ENCODE peak calls at places on chromosome 1, in ten cellular contexts. A is cardiac septum; B is activated CD4-positive, CD25-positive, alpha-beta regulatory T cell treated with anti-CD3 and anti-CD28 coated beads, Interleukin-2, amount 50 U/mL, for 16 hours; U is stimulated activated CD4-positive, alpha-beta T cell treated with anti-CD3 and anti-CD28 coated beads, TNF-alpha, amount 100 ng/mL, for 48 hours; L is GM12892; P is activated T-helper 1 cell treated with anti-CD3 and anti-CD28 coated beads, Interleukin-12 subunit alpha, Interleukin-12 subunit beta, Interleukin-2, Interleukin-4 antibody, amounts not matched to agents 30 ng/mL and 10 ng/mL and 1 ng/mL, durations not matched to agents 14 hours and 24 hours and 36 hours; R is dermis microvascular lymphatic vessel endothelial cell; G is AG09309; J is HAP-1; C is RPMI7951. X is an unnamed sample.

GRCh38 chr1:160884579-160884978 is 401 bp downstream of the ITLN1 start:
- DNase-seq in A (no peak), B (no peak), U (no peak), L (no peak), P (no peak), R (no peak), G (no peak), J (no peak), C (no peak), X (no peak)

GRCh38 chr1:203166192-203166940 is 9.3 kb downstream of the MYBPH start:
- DNase-seq in A (no peak), B (no peak), U (no peak), L (peak), P (no peak), R (no peak), G (no peak), J (no peak), C (no peak), X (no peak)

GRCh38 chr1:61491497-61491896 is 233.4 kb downstream of the TM2D1 start:
- DNase-seq in A (no peak), B (no peak), U (no peak), L (no peak), P (no peak), R (no peak), G (no peak), J (no peak), C (no peak), X (no peak)

GRCh38 chr1:18568489-18568888 is 62.2 kb upstream of the PAX7 start:
- DNase-seq in A (no peak), B (no peak), U (no peak), L (no peak), P (no peak), R (no peak), G (no peak), J (no peak), C (no peak), X (no peak)

GRCh38 chr1:230339033-230339432 is 87.1 kb downstream of the PGBD5 start:
- DNase-seq in A (no peak), B (no peak), U (no peak), L (no peak), P (no peak), R (no peak), G (no peak), J (no peak), C (no peak), X (no peak)

GRCh38 chr1:212515329-212515760 is 82.6 kb downstream of the NENF start:
- DNase-seq in A (no peak), B (no peak), U (no peak), L (no peak), P (no peak), R (no peak), G (no peak), J (peak), C (no peak), X (no peak)

GRCh38 chr1:198605880-198606458 is 32.9 kb upstream of the PTPRC start:
- DNase-seq in A (no peak), B (no peak), U (no peak), L (no peak), P (no peak), R (no peak), G (peak), J (no peak), C (peak), X (no peak)

GRCh38 chr1:195373831-195374230 is 1234.4 kb downstream of the KCNT2 start:
- DNase-seq in A (no peak), B (no peak), U (no peak), L (no peak), P (no peak), R (no peak), G (no peak), J (no peak), C (no peak), X (no peak)

GRCh38 chr1:59738152-59738551 is 76.6 kb upstream of the HOOK1 start:
- DNase-seq in A (no peak), B (no peak), U (no peak), L (no peak), P (no peak), R (no peak), G (no peak), J (no peak), C (peak), X (no peak)

GRCh38 chr1:170623171-170623570 is 40.8 kb upstream of the PRRX1 start:
- DNase-seq in A (no peak), B (no peak), U (no peak), L (no peak), P (no peak), R (peak), G (peak), J (no peak), C (peak), X (no peak)

GRCh38 chr1:18124977-18125376 is 17.4 kb downstream of the IGSF21 start:
- DNase-seq in A (no peak), B (no peak), U (no peak), L (no peak), P (no peak), R (no peak), G (no peak), J (no peak), C (no peak), X (no peak)

GRCh38 chr1:200493344-200493743 is 83.5 kb upstream of the ZNF281 start:
- DNase-seq in A (no peak), B (no peak), U (no peak), L (no peak), P (no peak), R (no peak), G (no peak), J (no peak), C (no peak), X (no peak)

GRCh38 chr1:12552951-12553921 is 64.8 kb downstream of the DHRS3 start:
- DNase-seq in A (no peak), B (no peak), U (no peak), L (no peak), P (no peak), R (no peak), G (no peak), J (no peak), C (no peak), X (no peak)

GRCh38 chr1:192812420-192813209 is 3.8 kb downstream of the RGS2 start:
- DNase-seq in A (no peak), B (no peak), U (no peak), L (no peak), P (no peak), R (no peak), G (no peak), J (no peak), C (no peak), X (no peak)

GRCh38 chr1:14606632-14607031 is 8.1 kb downstream of the KAZN start:
- DNase-seq in A (no peak), B (no peak), U (no peak), L (no peak), P (no peak), R (no peak), G (no peak), J (no peak), C (no peak), X (peak)

GRCh38 chr1:40723196-40723955 is 31.9 kb downstream of the NFYC start:
- DNase-seq in A (no peak), B (no peak), U (no peak), L (no peak), P (no peak), R (no peak), G (no peak), J (no peak), C (no peak), X (no peak)

GRCh38 chr1:198330982-198331620 is 174.3 kb downstream of the NEK7 start:
- DNase-seq in A (no peak), B (no peak), U (no peak), L (no peak), P (no peak), R (no peak), G (no peak), J (no peak), C (no peak), X (no peak)

GRCh38 chr1:200641175-200641489 is 20.6 kb upstream of the KIF14 start:
- DNase-seq in A (no peak), B (no peak), U (no peak), L (no peak), P (no peak), R (no peak), G (no peak), J (no peak), C (no peak), X (no peak)

GRCh38 chr1:84698718-84699117 is 8.5 kb upstream of the SSX2IP start:
- DNase-seq in A (no peak), B (no peak), U (no peak), L (no peak), P (no peak), R (peak), G (peak), J (peak), C (peak), X (no peak)

GRCh38 chr1:168610111-168610510 is 33.7 kb downstream of the XCL1 start:
- DNase-seq in A (no peak), B (no peak), U (no peak), L (no peak), P (no peak), R (no peak), G (no peak), J (no peak), C (no peak), X (no peak)

GRCh38 chr1:12161662-12162458 is 4.9 kb upstream of the TNFRSF1B start:
- DNase-seq in A (peak), B (peak), U (peak), L (peak), P (peak), R (peak), G (peak), J (no peak), C (peak), X (peak)

GRCh38 chr1:109630081-109630880 is 10.6 kb downstream of the AMPD2 start:
- DNase-seq in A (no peak), B (no peak), U (no peak), L (no peak), P (no peak), R (no peak), G (no peak), J (peak), C (no peak), X (no peak)

GRCh38 chr1:8338526-8339202 is 20.8 kb downstream of the SLC45A1 start:
- DNase-seq in A (no peak), B (no peak), U (no peak), L (no peak), P (no peak), R (no peak), G (no peak), J (no peak), C (no peak), X (no peak)

GRCh38 chr1:213094446-213094845 is 43.4 kb downstream of the RPS6KC1 start:
- DNase-seq in A (no peak), B (no peak), U (no peak), L (no peak), P (no peak), R (no peak), G (no peak), J (no peak), C (no peak), X (peak)

GRCh38 chr1:3914331-3914851 is 14.3 kb upstream of the C1orf174 start:
- DNase-seq in A (peak), B (no peak), U (no peak), L (no peak), P (no peak), R (no peak), G (no peak), J (no peak), C (no peak), X (no peak)

GRCh38 chr1:86380257-86380861 is 15.8 kb downstream of the ODF2L start:
- DNase-seq in A (no peak), B (no peak), U (no peak), L (no peak), P (no peak), R (peak), G (peak), J (peak), C (peak), X (peak)

GRCh38 chr1:80059940-80060339 is 1053.4 kb upstream of the ADGRL4 start:
- DNase-seq in A (no peak), B (no peak), U (no peak), L (no peak), P (no peak), R (no peak), G (no peak), J (no peak), C (no peak), X (no peak)

GRCh38 chr1:66022904-66023620 is 230.4 kb downstream of the PDE4B start:
- DNase-seq in A (no peak), B (no peak), U (no peak), L (no peak), P (no peak), R (peak), G (no peak), J (no peak), C (peak), X (no peak)

GRCh38 chr1:43059640-43060574 is 101.2 kb upstream of the SLC2A1 start:
- DNase-seq in A (no peak), B (no peak), U (no peak), L (no peak), P (no peak), R (no peak), G (no peak), J (no peak), C (no peak), X (no peak)

GRCh38 chr1:43007377-43008105 is 48.9 kb upstream of the SLC2A1 start:
- DNase-seq in A (no peak), B (no peak), U (no peak), L (no peak), P (no peak), R (no peak), G (no peak), J (no peak), C (no peak), X (no peak)

GRCh38 chr1:248688527-248689298 is 13.9 kb downstream of the OR14I1 start:
- DNase-seq in A (no peak), B (no peak), U (no peak), L (no peak), P (no peak), R (no peak), G (no peak), J (no peak), C (no peak), X (no peak)

GRCh38 chr1:220370041-220370700 is 97.9 kb upstream of the RAB3GAP2 start:
- DNase-seq in A (no peak), B (no peak), U (no peak), L (no peak), P (no peak), R (no peak), G (peak), J (peak), C (peak), X (no peak)

GRCh38 chr1:14815175-14815882 is 216.8 kb downstream of the KAZN start:
- DNase-seq in A (no peak), B (no peak), U (no peak), L (no peak), P (no peak), R (no peak), G (no peak), J (no peak), C (no peak), X (no peak)

GRCh38 chr1:202619528-202619927 is 90.7 kb downstream of the SYT2 start:
- DNase-seq in A (peak), B (no peak), U (no peak), L (no peak), P (no peak), R (no peak), G (no peak), J (no peak), C (no peak), X (no peak)

GRCh38 chr1:80083892-80084291 is 1077.4 kb upstream of the ADGRL4 start:
- DNase-seq in A (no peak), B (no peak), U (no peak), L (no peak), P (no peak), R (no peak), G (no peak), J (no peak), C (no peak), X (no peak)